ENCODE peak calls at places on chromosome 3, in nine cellular contexts. One of them, this sample, is unnamed.

GRCh38 chr3:4721511-4721911 is 228.4 kb downstream of the ITPR1 start:
- DNase-seq in heart left ventricle: no peak
- DNase-seq in ovary: no peak
- DNase-seq in transverse colon: no peak
- DNase-seq in uterus: no peak
- DNase-seq in astrocyte: peak; percentile 98
- DNase-seq in adrenal gland: no peak
- DNase-seq in pancreas: no peak
- DNase-seq in cardiac muscle cell: no peak
- DNase-seq in this sample: no peak

GRCh38 chr3:70233112-70233511 is 79.3 kb downstream of the MDFIC2 start:
- DNase-seq in pancreas: no peak
- DNase-seq in transverse colon: no peak
- DNase-seq in astrocyte: no peak
- DNase-seq in adrenal gland: no peak
- DNase-seq in uterus: no peak
- DNase-seq in cardiac muscle cell: no peak
- DNase-seq in ovary: no peak
- DNase-seq in heart left ventricle: no peak
- DNase-seq in this sample: no peak

GRCh38 chr3:160675566-160676124 is 1.3 kb upstream of the ARL14 start:
- DNase-seq in cardiac muscle cell: no peak
- DNase-seq in astrocyte: no peak
- DNase-seq in uterus: no peak
- DNase-seq in ovary: no peak
- DNase-seq in adrenal gland: no peak
- DNase-seq in heart left ventricle: no peak
- DNase-seq in transverse colon: no peak
- DNase-seq in pancreas: no peak
- DNase-seq in this sample: no peak

GRCh38 chr3:194279106-194279505 is 72.0 kb downstream of the CPN2 start:
- DNase-seq in heart left ventricle: no peak
- DNase-seq in cardiac muscle cell: no peak
- DNase-seq in ovary: peak; percentile 16
- DNase-seq in pancreas: no peak
- DNase-seq in astrocyte: no peak
- DNase-seq in adrenal gland: peak; percentile 27
- DNase-seq in transverse colon: peak; percentile 0
- DNase-seq in uterus: peak; percentile 8
- DNase-seq in this sample: no peak

GRCh38 chr3:112675349-112675748 is 34.4 kb upstream of the CCDC80 start:
- DNase-seq in transverse colon: no peak
- DNase-seq in uterus: peak; percentile 61
- DNase-seq in astrocyte: no peak
- DNase-seq in heart left ventricle: no peak
- DNase-seq in cardiac muscle cell: no peak
- DNase-seq in pancreas: no peak
- DNase-seq in ovary: no peak
- DNase-seq in adrenal gland: no peak
- DNase-seq in this sample: no peak

GRCh38 chr3:13112521-13113345 is 39.5 kb upstream of the IQSEC1 start:
- DNase-seq in adrenal gland: no peak
- DNase-seq in heart left ventricle: no peak
- DNase-seq in transverse colon: no peak
- DNase-seq in uterus: no peak
- DNase-seq in pancreas: no peak
- DNase-seq in ovary: no peak
- DNase-seq in astrocyte: no peak
- DNase-seq in cardiac muscle cell: no peak
- DNase-seq in this sample: no peak

GRCh38 chr3:15045667-15046066 is 19.4 kb downstream of the MRPS25 start:
- DNase-seq in uterus: no peak
- DNase-seq in astrocyte: no peak
- DNase-seq in adrenal gland: no peak
- DNase-seq in pancreas: no peak
- DNase-seq in cardiac muscle cell: no peak
- DNase-seq in ovary: no peak
- DNase-seq in heart left ventricle: no peak
- DNase-seq in transverse colon: no peak
- DNase-seq in this sample: no peak

GRCh38 chr3:71456155-71456554 is 127.4 kb downstream of the FOXP1 start:
- DNase-seq in transverse colon: no peak
- DNase-seq in ovary: no peak
- DNase-seq in cardiac muscle cell: no peak
- DNase-seq in astrocyte: no peak
- DNase-seq in adrenal gland: no peak
- DNase-seq in heart left ventricle: no peak
- DNase-seq in pancreas: no peak
- DNase-seq in uterus: no peak
- DNase-seq in this sample: peak; percentile 45

GRCh38 chr3:187957209-187957981 is 196.6 kb upstream of the LPP start:
- DNase-seq in heart left ventricle: no peak
- DNase-seq in uterus: no peak
- DNase-seq in transverse colon: peak; percentile 35
- DNase-seq in ovary: no peak
- DNase-seq in astrocyte: peak; percentile 40
- DNase-seq in adrenal gland: no peak
- DNase-seq in cardiac muscle cell: no peak
- DNase-seq in pancreas: no peak
- DNase-seq in this sample: no peak
- H3K4me1 ChIP-seq in heart left ventricle: peaks cover 5% of the 10 kb centered on the region
- H3K4me1 ChIP-seq in uterus: no peaks in the 10 kb centered on the region
- H3K4me1 ChIP-seq in transverse colon: no peaks in the 10 kb centered on the region
- H3K4me1 ChIP-seq in ovary: peaks cover 2% of the 10 kb centered on the region
- H3K4me1 ChIP-seq in astrocyte: peaks cover 19% of the 10 kb centered on the region
- H3K4me1 ChIP-seq in adrenal gland: no peaks in the 10 kb centered on the region
- H3K4me1 ChIP-seq in cardiac muscle cell: no peaks in the 10 kb centered on the region
- H3K4me1 ChIP-seq in pancreas: no peaks in the 10 kb centered on the region
- H3K4me1 ChIP-seq in this sample: peaks cover 37% of the 10 kb centered on the region

GRCh38 chr3:152396867-152397266 is 128.1 kb downstream of the MBNL1 start:
- DNase-seq in pancreas: no peak
- DNase-seq in astrocyte: no peak
- DNase-seq in heart left ventricle: no peak
- DNase-seq in adrenal gland: no peak
- DNase-seq in ovary: no peak
- DNase-seq in cardiac muscle cell: no peak
- DNase-seq in transverse colon: no peak
- DNase-seq in uterus: no peak
- DNase-seq in this sample: no peak
- H3K4me1 ChIP-seq in pancreas: peaks cover 3% of the 10 kb centered on the region
- H3K4me1 ChIP-seq in astrocyte: peaks cover 22% of the 10 kb centered on the region
- H3K4me1 ChIP-seq in heart left ventricle: peaks cover 58% of the 10 kb centered on the region
- H3K4me1 ChIP-seq in adrenal gland: peaks cover 34% of the 10 kb centered on the region
- H3K4me1 ChIP-seq in ovary: peaks cover 6% of the 10 kb centered on the region
- H3K4me1 ChIP-seq in cardiac muscle cell: peaks cover 36% of the 10 kb centered on the region
- H3K4me1 ChIP-seq in transverse colon: peaks cover 41% of the 10 kb centered on the region
- H3K4me1 ChIP-seq in uterus: peaks cover 17% of the 10 kb centered on the region
- H3K4me1 ChIP-seq in this sample: peaks cover 71% of the 10 kb centered on the region

GRCh38 chr3:42195879-42196330 is 70.1 kb downstream of the CCK start:
- DNase-seq in astrocyte: no peak
- DNase-seq in ovary: no peak
- DNase-seq in cardiac muscle cell: no peak
- DNase-seq in pancreas: no peak
- DNase-seq in uterus: no peak
- DNase-seq in heart left ventricle: no peak
- DNase-seq in transverse colon: no peak
- DNase-seq in adrenal gland: no peak
- DNase-seq in this sample: no peak
- H3K4me1 ChIP-seq in astrocyte: peaks cover 10% of the 10 kb centered on the region
- H3K4me1 ChIP-seq in ovary: no peaks in the 10 kb centered on the region
- H3K4me1 ChIP-seq in cardiac muscle cell: no peaks in the 10 kb centered on the region
- H3K4me1 ChIP-seq in pancreas: no peaks in the 10 kb centered on the region
- H3K4me1 ChIP-seq in uterus: no peaks in the 10 kb centered on the region
- H3K4me1 ChIP-seq in heart left ventricle: no peaks in the 10 kb centered on the region
- H3K4me1 ChIP-seq in transverse colon: no peaks in the 10 kb centered on the region
- H3K4me1 ChIP-seq in adrenal gland: no peaks in the 10 kb centered on the region
- H3K4me1 ChIP-seq in this sample: no peaks in the 10 kb centered on the region

GRCh38 chr3:172129868-172130751 is 90.7 kb downstream of the FNDC3B start:
- DNase-seq in cardiac muscle cell: no peak
- DNase-seq in heart left ventricle: peak; percentile 86
- DNase-seq in transverse colon: peak; percentile 83
- DNase-seq in ovary: peak; percentile 95
- DNase-seq in astrocyte: peak; percentile 99
- DNase-seq in pancreas: peak; percentile 84
- DNase-seq in adrenal gland: peak; percentile 97
- DNase-seq in uterus: peak; percentile 97
- DNase-seq in this sample: peak; percentile 90

GRCh38 chr3:172132159-172132586 is 92.8 kb downstream of the FNDC3B start:
- DNase-seq in uterus: no peak
- DNase-seq in heart left ventricle: no peak
- DNase-seq in pancreas: no peak
- DNase-seq in adrenal gland: no peak
- DNase-seq in astrocyte: no peak
- DNase-seq in ovary: no peak
- DNase-seq in cardiac muscle cell: no peak
- DNase-seq in transverse colon: no peak
- DNase-seq in this sample: peak; percentile 41

GRCh38 chr3:172132721-172133311 is 93.4 kb downstream of the FNDC3B start:
- DNase-seq in ovary: no peak
- DNase-seq in uterus: no peak
- DNase-seq in heart left ventricle: no peak
- DNase-seq in pancreas: no peak
- DNase-seq in astrocyte: no peak
- DNase-seq in transverse colon: no peak
- DNase-seq in cardiac muscle cell: no peak
- DNase-seq in adrenal gland: no peak
- DNase-seq in this sample: no peak

GRCh38 chr3:172133830-172134229 is 94.5 kb downstream of the FNDC3B start:
- DNase-seq in cardiac muscle cell: no peak
- DNase-seq in astrocyte: no peak
- DNase-seq in pancreas: no peak
- DNase-seq in adrenal gland: no peak
- DNase-seq in uterus: no peak
- DNase-seq in heart left ventricle: no peak
- DNase-seq in ovary: no peak
- DNase-seq in transverse colon: no peak
- DNase-seq in this sample: no peak

GRCh38 chr3:172131746-172132145 is 92.4 kb downstream of the FNDC3B start:
- DNase-seq in astrocyte: no peak
- DNase-seq in cardiac muscle cell: no peak
- DNase-seq in heart left ventricle: no peak
- DNase-seq in transverse colon: no peak
- DNase-seq in pancreas: no peak
- DNase-seq in ovary: no peak
- DNase-seq in adrenal gland: no peak
- DNase-seq in uterus: no peak
- DNase-seq in this sample: no peak
- H3K4me1 ChIP-seq in astrocyte: peaks cover 47% of the 10 kb centered on the region
- H3K4me1 ChIP-seq in cardiac muscle cell: no peaks in the 10 kb centered on the region
- H3K4me1 ChIP-seq in heart left ventricle: peaks cover 39% of the 10 kb centered on the region
- H3K4me1 ChIP-seq in transverse colon: peaks cover 38% of the 10 kb centered on the region
- H3K4me1 ChIP-seq in pancreas: peaks cover 11% of the 10 kb centered on the region
- H3K4me1 ChIP-seq in ovary: peaks cover 16% of the 10 kb centered on the region
- H3K4me1 ChIP-seq in adrenal gland: peaks cover 19% of the 10 kb centered on the region
- H3K4me1 ChIP-seq in uterus: peaks cover 18% of the 10 kb centered on the region
- H3K4me1 ChIP-seq in this sample: peaks cover 72% of the 10 kb centered on the region

GRCh38 chr3:46071222-46071621 is 43.9 kb upstream of the XCR1 start:
- DNase-seq in cardiac muscle cell: no peak
- DNase-seq in heart left ventricle: no peak
- DNase-seq in uterus: no peak
- DNase-seq in pancreas: no peak
- DNase-seq in transverse colon: no peak
- DNase-seq in astrocyte: no peak
- DNase-seq in adrenal gland: no peak
- DNase-seq in ovary: no peak
- DNase-seq in this sample: no peak

GRCh38 chr3:46068526-46068925 is 41.2 kb upstream of the XCR1 start:
- DNase-seq in adrenal gland: no peak
- DNase-seq in transverse colon: no peak
- DNase-seq in ovary: no peak
- DNase-seq in heart left ventricle: no peak
- DNase-seq in uterus: no peak
- DNase-seq in astrocyte: no peak
- DNase-seq in pancreas: no peak
- DNase-seq in cardiac muscle cell: no peak
- DNase-seq in this sample: peak; percentile 64

GRCh38 chr3:46067401-46067800 is 40.1 kb upstream of the XCR1 start:
- DNase-seq in pancreas: no peak
- DNase-seq in astrocyte: no peak
- DNase-seq in heart left ventricle: no peak
- DNase-seq in adrenal gland: no peak
- DNase-seq in uterus: no peak
- DNase-seq in ovary: no peak
- DNase-seq in transverse colon: no peak
- DNase-seq in cardiac muscle cell: no peak
- DNase-seq in this sample: no peak

GRCh38 chr3:46065751-46066256 is 38.5 kb upstream of the XCR1 start:
- DNase-seq in ovary: no peak
- DNase-seq in uterus: no peak
- DNase-seq in transverse colon: no peak
- DNase-seq in astrocyte: no peak
- DNase-seq in cardiac muscle cell: peak; percentile 26
- DNase-seq in adrenal gland: no peak
- DNase-seq in pancreas: no peak
- DNase-seq in heart left ventricle: no peak
- DNase-seq in this sample: no peak

GRCh38 chr3:46070458-46071136 is 43.3 kb upstream of the XCR1 start:
- DNase-seq in ovary: no peak
- DNase-seq in uterus: no peak
- DNase-seq in pancreas: no peak
- DNase-seq in cardiac muscle cell: no peak
- DNase-seq in heart left ventricle: no peak
- DNase-seq in adrenal gland: no peak
- DNase-seq in transverse colon: no peak
- DNase-seq in astrocyte: no peak
- DNase-seq in this sample: peak; percentile 47
- H3K4me1 ChIP-seq in ovary: no peaks in the 10 kb centered on the region
- H3K4me1 ChIP-seq in uterus: no peaks in the 10 kb centered on the region
- H3K4me1 ChIP-seq in pancreas: no peaks in the 10 kb centered on the region
- H3K4me1 ChIP-seq in cardiac muscle cell: no peaks in the 10 kb centered on the region
- H3K4me1 ChIP-seq in heart left ventricle: no peaks in the 10 kb centered on the region
- H3K4me1 ChIP-seq in adrenal gland: no peaks in the 10 kb centered on the region
- H3K4me1 ChIP-seq in transverse colon: no peaks in the 10 kb centered on the region
- H3K4me1 ChIP-seq in astrocyte: no peaks in the 10 kb centered on the region
- H3K4me1 ChIP-seq in this sample: peaks cover 62% of the 10 kb centered on the region

This sample was measured in CD4-positive, alpha-beta memory T cell.